ENCODE peak calls at places on chromosomes 4 and X, in five cellular contexts. W is PC-3, X is SK-N-SH, Q is OCI-LY7, D is PC-9. P is an unnamed sample. For H3K9me2, the result is how much of the 10 kb centered on the place peaks cover.

GRCh38 chrX:135484636-135485289 is 35.7 kb upstream of the INTS6L start:
- DNase-seq in X (peak), D (no peak), W (peak), Q (peak), P (peak)

GRCh38 chr4:73868206-73869129 is 725 bp upstream of the CXCL1 start:
- DNase-seq in Q (no peak), X (no peak), W (peak), D (no peak), P (no peak)

GRCh38 chrX:16870861-16871584 is 861 bp upstream of the RBBP7 start:
- DNase-seq in X (peak), W (peak), Q (peak), D (peak), P (no peak)

GRCh38 chr4:6658635-6659075 is 18.2 kb downstream of the MRFAP1 start:
- DNase-seq in W (no peak), D (no peak), Q (no peak), X (no peak), P (no peak)

GRCh38 chr4:8548731-8549351 is 31.4 kb upstream of the GPR78 start:
- DNase-seq in X (peak), Q (no peak), W (peak), D (peak), P (no peak)

GRCh38 chrX:45632506-45632905 is 431.8 kb upstream of the DIPK2B start:
- DNase-seq in X (no peak), D (no peak), Q (no peak), W (no peak), P (no peak)

GRCh38 chr4:94225449-94225848 is 17.8 kb downstream of the SMARCAD1 start:
- DNase-seq in Q (no peak), X (no peak), W (no peak), D (no peak), P (no peak)

GRCh38 chr4:123613586-123614344 is 217.2 kb downstream of the SPRY1 start:
- DNase-seq in Q (no peak), D (no peak), W (peak), X (no peak), P (no peak)

GRCh38 chrX:20066968-20067708 is 49.6 kb downstream of the MAP7D2 start:
- DNase-seq in Q (peak), D (peak), W (peak), X (peak), P (peak)

GRCh38 chrX:65668362-65669310 is 1.2 kb downstream of the MSN start:
- DNase-seq in D (peak), W (peak), Q (peak), X (peak), P (peak)

GRCh38 chr4:55272102-55272501 is 73.9 kb upstream of the SRD5A3 start:
- DNase-seq in D (no peak), W (no peak), Q (no peak), X (no peak), P (no peak)

GRCh38 chr4:6840062-6840976 is 57.8 kb downstream of the KIAA0232 start:
- DNase-seq in X (no peak), W (no peak), Q (no peak), D (peak), P (no peak)

GRCh38 chrX:129665916-129666644 is 11.3 kb upstream of the APLN start:
- DNase-seq in W (peak), X (no peak), Q (no peak), D (peak), P (peak)

GRCh38 chr4:51845055-51845426 is 2.1 kb downstream of the DCUN1D4 start:
- DNase-seq in D (no peak), W (no peak), Q (no peak), X (no peak), P (no peak)

GRCh38 chrX:41881166-41881565 is 42.2 kb downstream of the CASK start:
- DNase-seq in W (no peak), D (no peak), Q (peak), X (no peak), P (no peak)

GRCh38 chrX:132119821-132120220 is 8.0 kb downstream of the FRMD7 start:
- DNase-seq in W (peak), D (peak), X (no peak), Q (no peak), P (no peak)

GRCh38 chrX:71107762-71108360 is 1.3 kb upstream of the CXorf65 start:
- DNase-seq in D (no peak), Q (no peak), X (no peak), W (no peak), P (no peak)

GRCh38 chrX:136708348-136708747 is 60.4 kb downstream of the CD40LG start:
- DNase-seq in Q (peak), W (peak), D (peak), X (peak), P (no peak)

GRCh38 chr4:51853027-51853682 is 10.2 kb downstream of the DCUN1D4 start:
- DNase-seq in D (no peak), Q (no peak), W (no peak), X (no peak), P (no peak)

GRCh38 chr4:101238706-101239105 is 108.6 kb downstream of the PPP3CA start:
- DNase-seq in W (peak), Q (no peak), X (no peak), D (no peak), P (no peak)

GRCh38 chr4:152363086-152363485 is 172.8 kb downstream of the FBXW7 start:
- DNase-seq in X (no peak), D (no peak), W (peak), Q (no peak), P (no peak)
- H3K4me2 ChIP-seq in X (no peak), D (no peak), W (peak), Q (no peak), P (no peak)

GRCh38 chr4:143406523-143406922 is 69.8 kb downstream of the GAB1 start:
- DNase-seq in W (no peak), D (no peak), Q (no peak), X (no peak), P (no peak)

GRCh38 chr4:143411527-143412480 is 75.1 kb downstream of the GAB1 start:
- DNase-seq in X (no peak), Q (peak), D (no peak), W (no peak), P (no peak)

GRCh38 chr4:143407475-143407874 is 70.8 kb downstream of the GAB1 start:
- DNase-seq in X (no peak), W (no peak), D (no peak), Q (peak), P (no peak)

GRCh38 chr4:143405197-143405730 is 68.6 kb downstream of the GAB1 start:
- DNase-seq in W (no peak), X (no peak), Q (no peak), D (no peak), P (no peak)

DNA sequence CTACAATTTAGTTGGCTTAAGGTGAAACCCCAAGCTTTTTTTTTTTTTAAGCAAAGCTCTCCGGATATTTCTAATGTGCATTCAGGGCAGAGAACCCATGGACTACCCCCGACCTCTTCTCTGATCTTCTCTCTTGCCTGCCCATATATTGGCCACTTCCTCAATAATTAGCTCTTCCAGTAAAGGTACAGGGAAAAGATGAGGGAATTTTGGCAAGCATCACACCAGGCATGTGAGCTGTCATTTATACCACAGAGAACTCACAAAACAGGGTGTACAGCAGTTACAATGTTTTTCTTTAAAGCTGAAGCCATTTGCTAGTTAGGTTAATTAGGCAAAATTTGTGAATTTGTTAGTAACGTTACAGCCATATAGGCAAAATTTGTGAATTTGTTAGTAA is 73.3 kb downstream of the GAB1 start:
- DNase-seq in W (no peak), D (no peak), X (no peak), Q (no peak), P (no peak)
- H3K9me2 ChIP-seq in W (under half), D (under half), X (under half), Q (under half), P (under half)

GRCh38 chr4:79227896-79228295 is 98.0 kb downstream of the NAA11 start:
- DNase-seq in X (no peak), Q (no peak), W (no peak), D (no peak), P (no peak)
- H3K4me2 ChIP-seq in X (no peak), Q (no peak), W (no peak), D (no peak), P (no peak)

GRCh38 chrX:1610166-1610565 is 4.7 kb upstream of the ASMT start:
- DNase-seq in D (no peak), W (no peak), Q (no peak), X (no peak), P (no peak)

GRCh38 chrX:1612641-1613286 is 2.1 kb upstream of the ASMT start:
- DNase-seq in D (no peak), X (no peak), W (no peak), Q (no peak), P (no peak)

GRCh38 chrX:1609311-1609710 is 5.5 kb upstream of the ASMT start:
- DNase-seq in X (no peak), Q (no peak), W (no peak), D (no peak), P (no peak)

GRCh38 chrX:1609759-1610158 is 5.1 kb upstream of the ASMT start:
- DNase-seq in Q (no peak), W (no peak), X (no peak), D (no peak), P (no peak)

GRCh38 chrX:1610736-1611135 is 4.1 kb upstream of the ASMT start:
- DNase-seq in Q (no peak), W (no peak), X (no peak), D (no peak), P (no peak)
- H3K9me2 ChIP-seq in Q (under half), W (under half), X (under half), D (under half), P (under half)

GRCh38 chr4:153337686-153338085 is 6.8 kb upstream of the MND1 start:
- DNase-seq in X (no peak), W (no peak), D (no peak), Q (no peak), P (no peak)

GRCh38 chr4:153332936-153333335 is 11.6 kb upstream of the MND1 start:
- DNase-seq in X (no peak), W (no peak), D (no peak), Q (no peak), P (no peak)

GRCh38 chr4:153335665-153336064 is 8.8 kb upstream of the MND1 start:
- DNase-seq in W (peak), D (no peak), X (no peak), Q (no peak), P (no peak)

GRCh38 chr4:153333874-153334273 is 10.6 kb upstream of the MND1 start:
- DNase-seq in X (no peak), D (no peak), W (no peak), Q (no peak), P (no peak)
- H3K4me2 ChIP-seq in X (no peak), D (no peak), W (no peak), Q (no peak), P (no peak)

P was measured in HCT116.